ENCODE peak calls at places on chromosomes 1 and 21, in four cellular contexts. R, V, H and W are unnamed samples.

GRCh38 chr1:29481031-29481430 is 244.7 kb downstream of the PTPRU start:
- DNase-seq in R (no peak), V (no peak), H (no peak), W (no peak)

GRCh38 chr1:117780981-117781475 is 148.4 kb downstream of the GDAP2 start:
- DNase-seq in V (no peak), H (no peak), R (no peak), W (no peak)

GRCh38 chr21:38914531-38915385 is 109.0 kb downstream of the ETS2 start:
- DNase-seq in V (no peak), H (no peak), R (no peak), W (no peak)

GRCh38 chr1:235910357-235911299 is 43.9 kb upstream of the LYST start:
- DNase-seq in V (no peak), H (no peak), R (no peak), W (no peak)

GRCh38 chr1:57019240-57019805 is 53.5 kb upstream of the C8B start:
- DNase-seq in R (no peak), V (no peak), H (no peak), W (no peak)

GRCh38 chr1:86914998-86915736 is 732 bp downstream of the HS2ST1 start:
- DNase-seq in R (no peak), H (peak; percentile 24), V (no peak), W (peak; percentile 12)

GRCh38 chr1:50110084-50110615 is 1.4 kb downstream of the ELAVL4 start:
- DNase-seq in V (no peak), H (no peak), R (no peak), W (no peak)

GRCh38 chr21:39659070-39659815 is 46.5 kb downstream of the B3GALT5 start:
- DNase-seq in V (no peak), H (no peak), R (no peak), W (no peak)

GRCh38 chr1:222792744-222793143 is 22.1 kb upstream of the DISP1 start:
- DNase-seq in V (peak; percentile 29), R (no peak), H (no peak), W (no peak)

GRCh38 chr21:17622018-17622417 is 9.3 kb upstream of the BTG3 start:
- DNase-seq in H (no peak), R (no peak), V (no peak), W (no peak)

GRCh38 chr1:53627031-53627430 is 111.9 kb downstream of the GLIS1 start:
- DNase-seq in V (no peak), H (no peak), R (no peak), W (no peak)

GRCh38 chr1:172449012-172449584 is 5.2 kb upstream of the PIGC start:
- DNase-seq in H (no peak), R (no peak), V (no peak), W (no peak)

GRCh38 chr1:41365772-41366427 is 4.7 kb downstream of the FOXO6 start:
- DNase-seq in R (no peak), V (no peak), H (peak; percentile 19), W (no peak)

GRCh38 chr1:226586650-226587443 is 38.3 kb downstream of the STUM start:
- DNase-seq in R (no peak), V (no peak), H (no peak), W (no peak)

GRCh38 chr1:43171312-43171875 is 696 bp downstream of the EBNA1BP2 start:
- DNase-seq in H (no peak), R (no peak), V (no peak), W (no peak)

GRCh38 chr1:40919475-40920011 is 57.4 kb upstream of the CITED4 start:
- DNase-seq in V (no peak), R (no peak), H (no peak), W (no peak)

GRCh38 chr1:115807723-115808122 is 33.2 kb downstream of the NHLH2 start:
- DNase-seq in V (peak; percentile 60), R (no peak), H (peak; percentile 13), W (no peak)
- TF ChIP-seq TAF1 in V (no peak), R (no peak), H (no peak), W (no peak)

DNA sequence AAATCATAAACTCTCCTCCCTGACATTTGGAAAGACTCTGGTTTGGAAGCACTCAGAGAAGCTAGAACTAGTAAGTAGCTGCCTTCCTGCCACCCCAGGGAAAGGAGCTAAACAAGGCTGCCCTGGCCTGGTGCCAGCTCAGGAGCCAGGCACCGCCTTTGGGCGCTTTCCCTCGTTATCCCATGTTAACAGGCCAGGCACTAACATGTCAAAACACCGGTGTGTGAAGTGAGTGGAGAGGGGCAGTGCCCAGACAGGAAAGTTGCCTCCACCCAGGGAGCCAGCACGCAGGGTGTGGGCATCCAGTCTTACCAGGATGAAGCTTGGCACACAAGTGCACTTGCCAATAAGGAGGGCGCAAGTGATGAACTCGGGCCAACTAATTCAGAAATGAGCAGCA is 346.8 kb downstream of the RRAGC start:
- DNase-seq in R (no peak), V (no peak), H (no peak), W (no peak)
- TF ChIP-seq POLR2AphosphoS5 in R (no peak), V (no peak), H (no peak), W (no peak)

GRCh38 chr1:209678981-209679539 is 3.8 kb downstream of the G0S2 start:
- DNase-seq in R (no peak), V (no peak), H (no peak), W (no peak)

GRCh38 chr1:209675567-209676154 is 449 bp downstream of the G0S2 start:
- DNase-seq in V (no peak), R (no peak), H (no peak), W (no peak)

GRCh38 chr1:209673631-209674417 is 1.4 kb upstream of the G0S2 start:
- DNase-seq in H (no peak), V (no peak), R (no peak), W (no peak)

GRCh38 chr1:209672705-209673630 is 2.2 kb upstream of the G0S2 start:
- DNase-seq in H (peak; percentile 90), V (no peak), R (peak; percentile 56), W (peak; percentile 38)

GRCh38 chr1:209674957-209675566 is at the start of gene G0S2:
- DNase-seq in H (no peak), V (no peak), R (no peak), W (peak; percentile 29)
- TF ChIP-seq POLR2A in H (no peak), V (no peak), R (no peak), W (no peak)

DNA sequence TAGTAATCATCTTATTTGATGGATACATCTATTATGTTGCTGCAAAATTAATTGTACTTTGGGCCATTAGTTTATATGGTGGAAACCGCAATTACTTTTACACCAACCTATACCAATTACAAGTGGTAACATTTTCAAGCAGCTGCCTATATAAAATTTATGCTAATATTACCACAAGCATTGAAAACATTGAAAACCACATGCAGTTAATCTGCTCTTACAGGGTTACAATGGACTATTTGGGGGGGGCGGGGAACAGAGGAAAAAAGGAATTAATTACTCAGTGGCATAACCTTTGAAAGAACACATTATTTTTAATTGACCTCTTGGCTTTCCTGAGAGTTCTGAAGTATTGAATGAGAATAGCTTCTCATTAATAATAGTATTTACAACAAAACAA is 1793.2 kb downstream of the NCAM2 start:
- DNase-seq in R (no peak), H (no peak), V (no peak), W (no peak)
- TF ChIP-seq TAF1 in R (no peak), H (no peak), V (no peak), W (no peak)